ENCODE peak calls at places on chromosome 14, in eight cellular contexts. One of them, this sample, is unnamed.
A peak's percentile ranks its signal among the peaks of the same experiment; 100 is the strongest.

GRCh38 chr14:61337893-61338292 is 16.5 kb downstream of the PRKCH start:
- DNase-seq in fibroblast of mammary gland: no peak
- DNase-seq in fibroblast of lung: no peak
- DNase-seq in IMR-90: no peak
- DNase-seq in adrenal gland: no peak
- DNase-seq in Panc1: no peak
- DNase-seq in foreskin fibroblast: no peak
- DNase-seq in mammary epithelial cell: no peak
- DNase-seq in this sample: no peak

GRCh38 chr14:70709726-70710382 is 68.1 kb downstream of the TTC9 start:
- DNase-seq in fibroblast of lung: no peak
- DNase-seq in fibroblast of mammary gland: no peak
- DNase-seq in foreskin fibroblast: no peak
- DNase-seq in adrenal gland: no peak
- DNase-seq in IMR-90: no peak
- DNase-seq in Panc1: no peak
- DNase-seq in mammary epithelial cell: peak; percentile 51
- DNase-seq in this sample: no peak

GRCh38 chr14:67418368-67419174 is 6.6 kb upstream of the PLEK2 start:
- DNase-seq in Panc1: no peak
- DNase-seq in fibroblast of mammary gland: no peak
- DNase-seq in IMR-90: peak; percentile 39
- DNase-seq in fibroblast of lung: no peak
- DNase-seq in mammary epithelial cell: peak; percentile 69
- DNase-seq in foreskin fibroblast: peak; percentile 34
- DNase-seq in adrenal gland: no peak
- DNase-seq in this sample: no peak

GRCh38 chr14:99034711-99035171 is 237.3 kb downstream of the BCL11B start:
- DNase-seq in Panc1: no peak
- DNase-seq in adrenal gland: no peak
- DNase-seq in IMR-90: no peak
- DNase-seq in fibroblast of mammary gland: no peak
- DNase-seq in mammary epithelial cell: no peak
- DNase-seq in foreskin fibroblast: no peak
- DNase-seq in fibroblast of lung: no peak
- DNase-seq in this sample: no peak

GRCh38 chr14:67943947-67944346 is 124.4 kb downstream of the RAD51B start:
- DNase-seq in mammary epithelial cell: peak; percentile 61
- DNase-seq in foreskin fibroblast: peak; percentile 90
- DNase-seq in Panc1: peak; percentile 57
- DNase-seq in fibroblast of mammary gland: peak; percentile 88
- DNase-seq in fibroblast of lung: peak; percentile 92
- DNase-seq in IMR-90: peak; percentile 87
- DNase-seq in adrenal gland: peak; percentile 86
- DNase-seq in this sample: peak; percentile 96

GRCh38 chr14:77554816-77555599 is 56.4 kb upstream of the ISM2 start:
- DNase-seq in mammary epithelial cell: no peak
- DNase-seq in foreskin fibroblast: no peak
- DNase-seq in IMR-90: no peak
- DNase-seq in Panc1: no peak
- DNase-seq in adrenal gland: no peak
- DNase-seq in fibroblast of mammary gland: no peak
- DNase-seq in fibroblast of lung: no peak
- DNase-seq in this sample: no peak

GRCh38 chr14:73457935-73458218 is 469 bp downstream of the NUMB start:
- DNase-seq in adrenal gland: peak; percentile 64
- DNase-seq in foreskin fibroblast: peak; percentile 48
- DNase-seq in mammary epithelial cell: peak; percentile 31
- DNase-seq in fibroblast of lung: no peak
- DNase-seq in IMR-90: no peak
- DNase-seq in fibroblast of mammary gland: no peak
- DNase-seq in Panc1: no peak
- DNase-seq in this sample: no peak

GRCh38 chr14:81272322-81272721 is 51.6 kb upstream of the GTF2A1 start:
- DNase-seq in IMR-90: no peak
- DNase-seq in Panc1: no peak
- DNase-seq in fibroblast of lung: no peak
- DNase-seq in foreskin fibroblast: no peak
- DNase-seq in adrenal gland: no peak
- DNase-seq in mammary epithelial cell: no peak
- DNase-seq in fibroblast of mammary gland: no peak
- DNase-seq in this sample: no peak

GRCh38 chr14:96011609-96012008 is 27.6 kb upstream of the C14orf132 start:
- DNase-seq in mammary epithelial cell: no peak
- DNase-seq in Panc1: no peak
- DNase-seq in fibroblast of lung: no peak
- DNase-seq in foreskin fibroblast: no peak
- DNase-seq in adrenal gland: no peak
- DNase-seq in IMR-90: no peak
- DNase-seq in fibroblast of mammary gland: no peak
- DNase-seq in this sample: no peak

GRCh38 chr14:31955941-31956579 is 121.0 kb upstream of the ARHGAP5 start:
- DNase-seq in adrenal gland: no peak
- DNase-seq in fibroblast of lung: no peak
- DNase-seq in foreskin fibroblast: no peak
- DNase-seq in Panc1: no peak
- DNase-seq in mammary epithelial cell: peak; percentile 86
- DNase-seq in fibroblast of mammary gland: no peak
- DNase-seq in IMR-90: peak; percentile 26
- DNase-seq in this sample: no peak

GRCh38 chr14:99995700-99996356 is 69.4 kb upstream of the EVL start:
- DNase-seq in Panc1: peak; percentile 36
- DNase-seq in adrenal gland: peak; percentile 85
- DNase-seq in foreskin fibroblast: peak; percentile 75
- DNase-seq in fibroblast of lung: peak; percentile 56
- DNase-seq in mammary epithelial cell: peak; percentile 49
- DNase-seq in fibroblast of mammary gland: peak; percentile 65
- DNase-seq in IMR-90: peak; percentile 54
- DNase-seq in this sample: peak; percentile 73

GRCh38 chr14:75295061-75295461 is 16.4 kb downstream of the FOS start:
- DNase-seq in IMR-90: peak; percentile 78
- DNase-seq in Panc1: no peak
- DNase-seq in fibroblast of mammary gland: peak; percentile 83
- DNase-seq in foreskin fibroblast: peak; percentile 90
- DNase-seq in fibroblast of lung: peak; percentile 84
- DNase-seq in adrenal gland: peak; percentile 83
- DNase-seq in mammary epithelial cell: peak; percentile 38
- DNase-seq in this sample: peak; percentile 63

GRCh38 chr14:38751459-38751858 is 351.6 kb downstream of the SEC23A start:
- DNase-seq in fibroblast of mammary gland: no peak
- DNase-seq in adrenal gland: no peak
- DNase-seq in foreskin fibroblast: no peak
- DNase-seq in mammary epithelial cell: no peak
- DNase-seq in Panc1: no peak
- DNase-seq in IMR-90: no peak
- DNase-seq in fibroblast of lung: no peak
- DNase-seq in this sample: no peak

GRCh38 chr14:102983496-102983895 is 61.0 kb downstream of the AMN start:
- DNase-seq in mammary epithelial cell: no peak
- DNase-seq in adrenal gland: no peak
- DNase-seq in fibroblast of mammary gland: no peak
- DNase-seq in foreskin fibroblast: no peak
- DNase-seq in fibroblast of lung: no peak
- DNase-seq in Panc1: no peak
- DNase-seq in IMR-90: no peak
- DNase-seq in this sample: no peak

GRCh38 chr14:100032749-100033148 is 32.5 kb upstream of the EVL start:
- DNase-seq in Panc1: no peak
- DNase-seq in foreskin fibroblast: no peak
- DNase-seq in adrenal gland: no peak
- DNase-seq in mammary epithelial cell: no peak
- DNase-seq in IMR-90: no peak
- DNase-seq in fibroblast of mammary gland: no peak
- DNase-seq in fibroblast of lung: no peak
- DNase-seq in this sample: no peak

GRCh38 chr14:100849432-100849831 is 23.5 kb downstream of the MEG3 start:
- DNase-seq in adrenal gland: no peak
- DNase-seq in fibroblast of mammary gland: peak; percentile 74
- DNase-seq in IMR-90: peak; percentile 36
- DNase-seq in foreskin fibroblast: no peak
- DNase-seq in Panc1: no peak
- DNase-seq in fibroblast of lung: peak; percentile 11
- DNase-seq in mammary epithelial cell: no peak
- DNase-seq in this sample: peak; percentile 51

GRCh38 chr14:59243174-59243573 is 54.7 kb downstream of the DAAM1 start:
- DNase-seq in adrenal gland: no peak
- DNase-seq in fibroblast of lung: no peak
- DNase-seq in IMR-90: no peak
- DNase-seq in Panc1: no peak
- DNase-seq in fibroblast of mammary gland: no peak
- DNase-seq in foreskin fibroblast: no peak
- DNase-seq in mammary epithelial cell: no peak
- DNase-seq in this sample: no peak

GRCh38 chr14:21614245-21614644 is 20.5 kb downstream of the OR10G2 start:
- DNase-seq in adrenal gland: no peak
- DNase-seq in fibroblast of mammary gland: no peak
- DNase-seq in foreskin fibroblast: no peak
- DNase-seq in mammary epithelial cell: no peak
- DNase-seq in fibroblast of lung: no peak
- DNase-seq in Panc1: no peak
- DNase-seq in IMR-90: no peak
- DNase-seq in this sample: no peak

GRCh38 chr14:95763875-95764274 is 50.0 kb upstream of the TCL1A start:
- DNase-seq in fibroblast of lung: no peak
- DNase-seq in mammary epithelial cell: no peak
- DNase-seq in adrenal gland: no peak
- DNase-seq in IMR-90: no peak
- DNase-seq in Panc1: no peak
- DNase-seq in fibroblast of mammary gland: no peak
- DNase-seq in foreskin fibroblast: no peak
- DNase-seq in this sample: no peak

DNA sequence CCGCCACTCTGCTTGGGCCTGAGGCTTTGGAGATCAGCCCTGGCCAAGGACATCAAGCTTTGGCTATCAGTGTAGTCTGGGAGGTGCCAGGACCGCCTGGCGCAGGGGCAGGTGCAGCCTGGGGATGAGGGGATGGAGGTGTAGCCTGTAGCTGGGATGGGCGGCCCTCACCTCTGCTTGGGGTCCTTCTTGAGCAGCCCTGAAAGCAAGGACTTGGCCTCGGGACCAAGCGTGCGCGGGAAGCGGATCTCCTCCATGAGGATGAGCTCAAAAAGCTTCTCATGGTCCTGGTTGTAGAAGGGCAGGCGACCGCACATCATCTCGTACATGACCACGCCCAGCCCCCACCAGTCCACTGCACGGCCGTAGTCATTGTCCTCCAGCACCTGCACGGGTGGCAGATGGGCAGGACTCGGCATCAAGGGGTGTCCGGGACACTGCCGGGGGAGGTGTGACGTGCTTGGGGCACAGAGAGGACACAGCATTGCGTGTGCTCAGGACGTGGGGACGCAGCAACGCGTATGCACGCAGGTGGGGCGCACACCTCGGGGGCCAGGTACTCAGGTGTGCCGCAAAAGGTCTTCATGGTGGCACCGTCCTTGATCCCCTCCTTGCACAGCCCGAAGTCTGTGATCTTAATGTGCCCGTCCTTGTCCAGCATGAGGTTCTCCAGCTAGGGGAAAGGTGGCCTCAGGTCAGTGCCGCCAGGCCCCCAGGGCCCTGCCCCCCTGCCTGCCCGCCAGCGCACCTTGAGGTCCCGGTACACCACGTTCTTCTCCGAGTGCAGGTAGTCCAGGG is 20.0 kb downstream of the SIVA1 start:
- DNase-seq in IMR-90: no peak
- DNase-seq in mammary epithelial cell: no peak
- DNase-seq in fibroblast of mammary gland: no peak
- DNase-seq in fibroblast of lung: no peak
- DNase-seq in Panc1: no peak
- DNase-seq in adrenal gland: no peak
- DNase-seq in foreskin fibroblast: no peak
- DNase-seq in this sample: no peak
- TF ChIP-seq CTCF in IMR-90: no peak
- TF ChIP-seq CTCF in mammary epithelial cell: no peak
- TF ChIP-seq CTCF in fibroblast of mammary gland: no peak
- TF ChIP-seq CTCF in fibroblast of lung: no peak
- TF ChIP-seq CTCF in Panc1: no peak
- TF ChIP-seq CTCF in adrenal gland: no peak
- TF ChIP-seq CTCF in foreskin fibroblast: no peak
- TF ChIP-seq CTCF in this sample: no peak

GRCh38 chr14:63512861-63513260 is 30.3 kb downstream of the PPP2R5E start:
- DNase-seq in mammary epithelial cell: no peak
- DNase-seq in adrenal gland: no peak
- DNase-seq in fibroblast of mammary gland: no peak
- DNase-seq in IMR-90: peak; percentile 2
- DNase-seq in Panc1: no peak
- DNase-seq in foreskin fibroblast: no peak
- DNase-seq in fibroblast of lung: no peak
- DNase-seq in this sample: no peak
- H3K4me3 ChIP-seq in mammary epithelial cell: no peak overlapping the region
- H3K4me3 ChIP-seq in adrenal gland: no peak overlapping the region
- H3K4me3 ChIP-seq in fibroblast of mammary gland: no peak overlapping the region
- H3K4me3 ChIP-seq in IMR-90: no peak overlapping the region
- H3K4me3 ChIP-seq in Panc1: no peak overlapping the region
- H3K4me3 ChIP-seq in foreskin fibroblast: no peak overlapping the region
- H3K4me3 ChIP-seq in fibroblast of lung: no peak overlapping the region
- H3K4me3 ChIP-seq in this sample: no peak overlapping the region

GRCh38 chr14:83712730-83713129 is 1817.2 kb upstream of the FLRT2 start:
- DNase-seq in foreskin fibroblast: no peak
- DNase-seq in adrenal gland: no peak
- DNase-seq in Panc1: no peak
- DNase-seq in IMR-90: peak; percentile 42
- DNase-seq in fibroblast of mammary gland: no peak
- DNase-seq in fibroblast of lung: peak; percentile 60
- DNase-seq in mammary epithelial cell: no peak
- DNase-seq in this sample: no peak

GRCh38 chr14:83706555-83706954 is 1823.4 kb upstream of the FLRT2 start:
- DNase-seq in fibroblast of lung: peak; percentile 9
- DNase-seq in IMR-90: peak; percentile 6
- DNase-seq in fibroblast of mammary gland: no peak
- DNase-seq in mammary epithelial cell: no peak
- DNase-seq in Panc1: no peak
- DNase-seq in adrenal gland: no peak
- DNase-seq in foreskin fibroblast: peak; percentile 64
- DNase-seq in this sample: peak; percentile 58

GRCh38 chr14:83713736-83714135 is 1816.2 kb upstream of the FLRT2 start:
- DNase-seq in mammary epithelial cell: no peak
- DNase-seq in adrenal gland: no peak
- DNase-seq in foreskin fibroblast: no peak
- DNase-seq in fibroblast of lung: no peak
- DNase-seq in Panc1: no peak
- DNase-seq in fibroblast of mammary gland: no peak
- DNase-seq in IMR-90: no peak
- DNase-seq in this sample: no peak

GRCh38 chr14:83707056-83707455 is 1822.9 kb upstream of the FLRT2 start:
- DNase-seq in IMR-90: peak; percentile 45
- DNase-seq in foreskin fibroblast: peak; percentile 39
- DNase-seq in fibroblast of lung: no peak
- DNase-seq in fibroblast of mammary gland: no peak
- DNase-seq in adrenal gland: no peak
- DNase-seq in mammary epithelial cell: no peak
- DNase-seq in Panc1: no peak
- DNase-seq in this sample: peak; percentile 5

GRCh38 chr14:83709116-83709515 is 1820.8 kb upstream of the FLRT2 start:
- DNase-seq in adrenal gland: no peak
- DNase-seq in mammary epithelial cell: no peak
- DNase-seq in Panc1: no peak
- DNase-seq in fibroblast of lung: peak; percentile 6
- DNase-seq in fibroblast of mammary gland: no peak
- DNase-seq in foreskin fibroblast: peak; percentile 4
- DNase-seq in IMR-90: no peak
- DNase-seq in this sample: peak; percentile 5
- TF ChIP-seq CTCF in adrenal gland: no peak
- TF ChIP-seq CTCF in mammary epithelial cell: no peak
- TF ChIP-seq CTCF in Panc1: no peak
- TF ChIP-seq CTCF in fibroblast of lung: no peak
- TF ChIP-seq CTCF in fibroblast of mammary gland: no peak
- TF ChIP-seq CTCF in foreskin fibroblast: no peak
- TF ChIP-seq CTCF in IMR-90: no peak
- TF ChIP-seq CTCF in this sample: no peak

GRCh38 chr14:54763761-54764160 is 138.9 kb downstream of the GCH1 start:
- DNase-seq in mammary epithelial cell: no peak
- DNase-seq in fibroblast of mammary gland: no peak
- DNase-seq in adrenal gland: no peak
- DNase-seq in foreskin fibroblast: no peak
- DNase-seq in IMR-90: no peak
- DNase-seq in Panc1: no peak
- DNase-seq in fibroblast of lung: no peak
- DNase-seq in this sample: no peak
- H3K4me3 ChIP-seq in mammary epithelial cell: no peak overlapping the region
- H3K4me3 ChIP-seq in fibroblast of mammary gland: no peak overlapping the region
- H3K4me3 ChIP-seq in adrenal gland: no peak overlapping the region
- H3K4me3 ChIP-seq in foreskin fibroblast: no peak overlapping the region
- H3K4me3 ChIP-seq in IMR-90: no peak overlapping the region
- H3K4me3 ChIP-seq in Panc1: no peak overlapping the region
- H3K4me3 ChIP-seq in fibroblast of lung: no peak overlapping the region
- H3K4me3 ChIP-seq in this sample: no peak overlapping the region